ENCODE peak calls at places on chromosome 7, in four cellular contexts. N is WTC11, C is HepG2, G is K562. R is an unnamed sample.

GRCh38 chr7:67525588-67525987 is 529.0 kb downstream of the TYW1 start:
- DNase-seq in N (peak; percentile 32), C (no peak), G (no peak), R (no peak)

GRCh38 chr7:133230591-133231194 is 22.2 kb upstream of the EXOC4 start:
- DNase-seq in N (peak; percentile 63), C (peak; percentile 36), G (peak; percentile 65), R (peak; percentile 57)

GRCh38 chr7:116334555-116334954 is 124.2 kb downstream of the TES start:
- DNase-seq in N (no peak), C (no peak), G (no peak), R (no peak)

GRCh38 chr7:86733783-86734182 is 90.1 kb downstream of the GRM3 start:
- DNase-seq in N (no peak), C (no peak), G (peak; percentile 16), R (no peak)

GRCh38 chr7:36865019-36865418 is 140.7 kb upstream of the AOAH start:
- DNase-seq in N (no peak), C (no peak), G (no peak), R (no peak)

GRCh38 chr7:142983825-142984224 is 21.7 kb upstream of the KEL start:
- DNase-seq in N (no peak), C (no peak), G (peak; percentile 50), R (no peak)

GRCh38 chr7:144529269-144529926 is 125.9 kb upstream of the NOBOX start:
- DNase-seq in N (no peak), C (no peak), G (no peak), R (no peak)

GRCh38 chr7:27141591-27142561 is 1.6 kb downstream of the HOXA5 start:
- DNase-seq in N (peak; percentile 43), C (peak; percentile 63), G (no peak), R (peak; percentile 87)

GRCh38 chr7:65800890-65801341 is 72.0 kb upstream of the VKORC1L1 start:
- DNase-seq in N (no peak), C (no peak), G (no peak), R (no peak)

DNA sequence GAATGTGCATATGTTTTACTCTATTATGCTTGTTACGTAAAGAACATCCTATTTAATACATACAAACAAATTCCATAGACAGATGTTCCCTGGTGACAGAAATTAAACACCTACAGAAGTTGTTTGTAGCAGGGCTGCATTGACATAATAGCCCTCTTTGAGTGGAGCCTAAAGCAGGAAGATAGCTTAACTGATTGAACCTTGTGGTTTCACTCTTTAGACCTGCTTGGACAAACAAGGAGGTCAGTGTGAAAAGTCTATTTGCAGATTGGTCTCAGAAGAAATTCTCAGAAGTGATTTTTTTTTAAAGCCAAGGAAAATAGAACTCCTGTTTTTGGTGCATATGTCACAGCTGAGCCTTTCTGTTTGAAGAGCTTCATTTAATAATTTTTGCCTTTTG is 121.3 kb downstream of the PPP1R9A start:
- DNase-seq in N (no peak), C (peak; percentile 92), G (no peak), R (no peak)
- TF ChIP-seq NR3C1 in N (no peak), C (no peak), G (no peak), R (no peak)

GRCh38 chr7:151539055-151539714 is 19.5 kb upstream of the RHEB start:
- DNase-seq in N (no peak), C (no peak), G (no peak), R (no peak)

GRCh38 chr7:151537818-151538561 is 18.3 kb upstream of the RHEB start:
- DNase-seq in N (no peak), C (no peak), G (no peak), R (no peak)

GRCh38 chr7:151541709-151542499 is 22.2 kb upstream of the RHEB start:
- DNase-seq in N (no peak), C (no peak), G (no peak), R (no peak)

GRCh38 chr7:151542606-151543130 is 23.0 kb upstream of the RHEB start:
- DNase-seq in N (no peak), C (no peak), G (no peak), R (no peak)

DNA sequence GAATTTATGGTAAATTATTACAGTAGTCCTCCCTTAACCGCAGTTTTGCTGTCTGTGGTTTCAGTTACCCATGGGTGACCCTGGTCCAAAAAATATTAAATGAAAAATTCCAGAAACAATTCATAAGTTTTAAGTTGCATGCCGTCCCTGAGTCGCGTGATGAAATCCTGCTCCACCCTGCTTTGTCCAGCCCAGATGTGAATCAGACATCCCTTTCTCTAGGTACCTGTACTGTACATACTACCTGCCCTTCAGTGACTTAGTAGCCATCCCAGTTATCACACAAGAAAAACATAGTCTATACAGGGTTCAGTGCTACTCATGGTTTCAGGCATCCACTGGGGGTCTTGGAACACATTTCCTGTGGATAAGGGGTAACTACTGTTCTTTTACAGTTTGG is 20.5 kb upstream of the RHEB start:
- DNase-seq in N (no peak), C (no peak), G (no peak), R (no peak)
- TF ChIP-seq NR3C1 in N (no peak), C (no peak), G (no peak), R (no peak)

GRCh38 chr7:45977256-45977655 is 56.2 kb upstream of the IGFBP3 start:
- DNase-seq in N (no peak), C (no peak), G (no peak), R (no peak)

GRCh38 chr7:45979275-45980180 is 58.5 kb upstream of the IGFBP3 start:
- DNase-seq in N (no peak), C (no peak), G (no peak), R (no peak)

GRCh38 chr7:45978731-45979211 is 57.7 kb upstream of the IGFBP3 start:
- DNase-seq in N (no peak), C (no peak), G (no peak), R (peak; percentile 34)

GRCh38 chr7:45976485-45976856 is 55.4 kb upstream of the IGFBP3 start:
- DNase-seq in N (no peak), C (no peak), G (no peak), R (no peak)

GRCh38 chr7:45978010-45978681 is 57.1 kb upstream of the IGFBP3 start:
- DNase-seq in N (no peak), C (peak; percentile 78), G (no peak), R (peak; percentile 99)
- TF ChIP-seq NR3C1 in N (no peak), C (no peak), G (no peak), R (no peak)

GRCh38 chr7:1666779-1667565 is 3.1 kb upstream of the ELFN1 start:
- DNase-seq in N (no peak), C (no peak), G (peak; percentile 43), R (peak; percentile 62)

GRCh38 chr7:1664711-1665591 is 5.1 kb upstream of the ELFN1 start:
- DNase-seq in N (peak; percentile 88), C (peak; percentile 16), G (peak; percentile 85), R (peak; percentile 91)

GRCh38 chr7:1666251-1666778 is 3.8 kb upstream of the ELFN1 start:
- DNase-seq in N (no peak), C (no peak), G (peak; percentile 50), R (peak; percentile 51)

GRCh38 chr7:1663857-1664651 is 6.0 kb upstream of the ELFN1 start:
- DNase-seq in N (peak; percentile 55), C (no peak), G (peak; percentile 7), R (no peak)

DNA sequence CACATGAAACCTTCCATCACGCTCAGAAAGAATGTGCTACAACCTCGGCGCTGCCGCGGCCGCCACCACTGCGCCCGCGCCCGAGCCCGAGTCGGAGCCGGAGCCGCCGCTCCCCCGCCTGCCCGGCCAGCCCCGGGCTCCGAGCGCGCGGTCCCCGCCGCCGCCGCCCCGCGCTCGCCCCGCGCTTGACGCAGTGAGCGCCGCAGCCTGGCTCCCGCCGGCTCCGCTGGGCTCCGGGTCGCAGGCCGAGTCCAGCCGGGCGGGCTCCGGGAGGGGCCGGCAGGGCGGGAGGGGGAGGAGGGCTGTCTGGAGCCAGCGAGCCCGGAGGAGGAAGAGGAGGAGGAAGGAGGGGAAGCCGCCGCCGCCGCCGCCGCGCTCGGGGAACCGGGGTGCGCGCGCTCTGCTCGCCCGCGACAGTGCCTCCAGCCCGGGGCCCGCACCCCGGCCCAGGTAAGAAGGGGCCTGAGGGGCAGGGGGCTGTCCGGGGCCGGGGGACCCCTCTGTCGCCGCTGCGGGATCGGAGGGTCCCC is 4.3 kb upstream of the ELFN1 start:
- DNase-seq in N (no peak), C (no peak), G (peak; percentile 70), R (no peak)
- TF ChIP-seq NR3C1 in N (no peak), C (no peak), G (no peak), R (no peak)

R was measured in A549.